ENCODE peak calls at places on chromosomes 2 and 18, in six cellular contexts. D, U, Q, B, J and X are unnamed samples.

GRCh38 chr2:165369131-165369935 is 100.2 kb upstream of the CSRNP3 start:
- DNase-seq in D (no peak), U (no peak), Q (no peak), B (peak), J (no peak), X (no peak)

GRCh38 chr18:75244336-75244735 is 33.7 kb downstream of the TSHZ1 start:
- DNase-seq in D (no peak), U (no peak), Q (no peak), B (no peak), J (no peak), X (no peak)

GRCh38 chr18:24427484-24427883 is 1.0 kb downstream of the IMPACT start:
- DNase-seq in D (peak), U (no peak), Q (no peak), B (no peak), J (no peak), X (no peak)

GRCh38 chr2:95069465-95069864 is 44.0 kb downstream of the MAL start:
- DNase-seq in D (no peak), U (no peak), Q (no peak), B (no peak), J (no peak), X (no peak)

GRCh38 chr18:9901377-9901776 is 12.4 kb upstream of the VAPA start:
- DNase-seq in D (no peak), U (no peak), Q (no peak), B (no peak), J (no peak), X (no peak)

GRCh38 chr2:178025551-178026185 is 46.9 kb downstream of the PDE11A start:
- DNase-seq in D (no peak), U (no peak), Q (no peak), B (no peak), J (no peak), X (no peak)

GRCh38 chr2:143231257-143231650 is 102.0 kb downstream of the ARHGAP15 start:
- DNase-seq in D (no peak), U (no peak), Q (no peak), B (no peak), J (no peak), X (no peak)

GRCh38 chr2:67322361-67323001 is 74.7 kb upstream of the ETAA1 start:
- DNase-seq in D (peak), U (peak), Q (no peak), B (peak), J (no peak), X (no peak)

GRCh38 chr18:6901283-6901926 is 171.9 kb downstream of the ARHGAP28 start:
- DNase-seq in D (no peak), U (no peak), Q (no peak), B (no peak), J (no peak), X (no peak)

GRCh38 chr2:233032551-233033320 is at the start of gene NEU2:
- DNase-seq in D (no peak), U (no peak), Q (no peak), B (no peak), J (peak), X (no peak)

GRCh38 chr2:145864501-145864900 is 1344.6 kb upstream of the ZEB2 start:
- DNase-seq in D (no peak), U (no peak), Q (no peak), B (no peak), J (no peak), X (no peak)

GRCh38 chr2:74041182-74041581 is 56.5 kb downstream of the TET3 start:
- DNase-seq in D (no peak), U (no peak), Q (no peak), B (no peak), J (no peak), X (no peak)

GRCh38 chr2:88880441-88880953 is 189.0 kb downstream of the RPIA start:
- DNase-seq in D (peak), U (no peak), Q (no peak), B (peak), J (no peak), X (no peak)

GRCh38 chr18:33804258-33804657 is 226.2 kb downstream of the ASXL3 start:
- DNase-seq in D (no peak), U (no peak), Q (no peak), B (no peak), J (no peak), X (no peak)

GRCh38 chr2:21413082-21413481 is 289.3 kb downstream of the TDRD15 start:
- DNase-seq in D (no peak), U (no peak), Q (no peak), B (no peak), J (no peak), X (no peak)

GRCh38 chr2:101173707-101174295 is 22.6 kb upstream of the TBC1D8 start:
- DNase-seq in D (no peak), U (no peak), Q (no peak), B (no peak), J (peak), X (no peak)

GRCh38 chr2:99101697-99102096 is 39.8 kb upstream of the C2orf15 start:
- DNase-seq in D (no peak), U (no peak), Q (no peak), B (no peak), J (no peak), X (no peak)

GRCh38 chr2:75464348-75464946 is 96.3 kb downstream of the EVA1A start:
- DNase-seq in D (peak), U (no peak), Q (no peak), B (no peak), J (no peak), X (no peak)

GRCh38 chr18:48410095-48410920 is 1.1 kb upstream of the ZBTB7C start:
- DNase-seq in D (peak), U (peak), Q (peak), B (peak), J (peak), X (peak)

GRCh38 chr2:1544478-1545069 is 131.3 kb downstream of the TPO start:
- DNase-seq in D (no peak), U (no peak), Q (no peak), B (no peak), J (no peak), X (no peak)

GRCh38 chr2:106107509-106108131 is 86.5 kb downstream of the UXS1 start:
- DNase-seq in D (no peak), U (no peak), Q (no peak), B (no peak), J (no peak), X (no peak)